ENCODE peak calls at places on chromosomes 12 and 14, in eight cellular contexts. A, R, S, Z, M, C, P and V are unnamed samples.

GRCh38 chr12:102484017-102484731 is 3.8 kb upstream of the IGF1 start:
- DNase-seq in A (peak), Z (peak), S (peak), M (no peak), C (peak), R (peak), P (peak), V (no peak)

GRCh38 chr14:67987596-67987995 is 168.0 kb downstream of the RAD51B start:
- DNase-seq in Z (peak), C (peak), P (no peak), R (no peak), M (no peak), S (peak), A (no peak), V (peak)

GRCh38 chr12:78584695-78585094 is 279.9 kb upstream of the SYT1 start:
- DNase-seq in R (no peak), S (peak), A (no peak), P (peak), Z (peak), C (peak), M (no peak), V (no peak)

GRCh38 chr12:5480953-5481300 is 49.0 kb downstream of the NTF3 start:
- DNase-seq in M (no peak), C (no peak), Z (no peak), A (no peak), S (no peak), P (no peak), R (no peak), V (no peak)

GRCh38 chr12:5305425-5305824 is 126.5 kb upstream of the NTF3 start:
- DNase-seq in A (no peak), M (peak), Z (no peak), C (no peak), S (no peak), P (no peak), R (no peak), V (no peak)

GRCh38 chr12:116955382-116956021 is 44.8 kb downstream of the FBXW8 start:
- DNase-seq in M (no peak), A (no peak), Z (peak), C (peak), S (no peak), P (peak), R (peak), V (peak)

GRCh38 chr14:91831337-91831736 is 36.0 kb downstream of the TC2N start:
- DNase-seq in Z (no peak), S (no peak), C (no peak), P (no peak), M (no peak), R (no peak), A (no peak), V (no peak)

GRCh38 chr12:110718222-110718908 is 24.3 kb downstream of the PPP1CC start:
- DNase-seq in R (no peak), Z (no peak), C (no peak), A (no peak), M (no peak), S (no peak), P (no peak), V (no peak)

GRCh38 chr12:117039891-117040309 is 59.3 kb downstream of the TESC start:
- DNase-seq in S (no peak), C (no peak), Z (no peak), A (no peak), M (peak), R (no peak), P (no peak), V (no peak)

GRCh38 chr14:22494486-22495135 is 94.4 kb downstream of the DAD1 start:
- DNase-seq in M (no peak), P (no peak), Z (no peak), R (no peak), C (no peak), A (no peak), S (no peak), V (no peak)

GRCh38 chr14:33738029-33738428 is 212.8 kb downstream of the EGLN3 start:
- DNase-seq in C (no peak), P (no peak), M (no peak), Z (no peak), R (no peak), S (no peak), A (no peak), V (no peak)

GRCh38 chr12:119412811-119413794 is 78.6 kb downstream of the CCDC60 start:
- DNase-seq in C (peak), R (no peak), A (peak), S (peak), Z (peak), P (peak), M (no peak), V (peak)

GRCh38 chr14:60736494-60736893 is 1.9 kb downstream of the MNAT1 start:
- DNase-seq in P (peak), S (peak), Z (peak), R (no peak), M (no peak), A (no peak), C (peak), V (no peak)

GRCh38 chr12:16385779-16386646 is 38.6 kb downstream of the MGST1 start:
- DNase-seq in A (no peak), Z (peak), C (peak), M (no peak), R (no peak), S (peak), P (peak), V (peak)

GRCh38 chr12:32106153-32106516 is 512 bp upstream of the BICD1 start:
- DNase-seq in Z (no peak), S (no peak), P (no peak), A (no peak), C (no peak), M (no peak), R (no peak), V (no peak)

GRCh38 chr12:27899151-27899661 is 73.3 kb downstream of the PTHLH start:
- DNase-seq in P (peak), C (peak), M (no peak), A (no peak), S (peak), R (no peak), Z (peak), V (peak)

GRCh38 chr12:109758406-109759075 is 44.9 kb downstream of the FAM222A start:
- DNase-seq in Z (no peak), A (no peak), P (no peak), C (no peak), R (peak), S (no peak), M (no peak), V (no peak)

GRCh38 chr12:98725481-98726247 is 80.6 kb downstream of the APAF1 start:
- DNase-seq in M (no peak), C (peak), A (no peak), P (peak), S (peak), Z (peak), R (no peak), V (peak)

GRCh38 chr12:105100998-105101397 is 6.5 kb upstream of the WASHC4 start:
- DNase-seq in A (no peak), R (no peak), C (peak), M (no peak), Z (peak), P (no peak), S (peak), V (no peak)

GRCh38 chr12:28869197-28869596 is 279.9 kb upstream of the FAR2 start:
- DNase-seq in P (peak), M (no peak), R (no peak), S (peak), Z (peak), A (no peak), C (peak), V (peak)

GRCh38 chr12:106179086-106179485 is 40.3 kb upstream of the NUAK1 start:
- DNase-seq in A (no peak), R (no peak), C (no peak), Z (no peak), M (no peak), S (peak), P (no peak), V (no peak)

GRCh38 chr12:84636801-84637285 is 275.8 kb downstream of the SLC6A15 start:
- DNase-seq in P (no peak), S (peak), R (no peak), M (no peak), C (no peak), Z (peak), A (no peak), V (no peak)

GRCh38 chr14:32559595-32559994 is 230.5 kb downstream of the AKAP6 start:
- DNase-seq in A (no peak), S (peak), P (no peak), Z (no peak), R (no peak), C (no peak), M (no peak), V (no peak)

GRCh38 chr12:2691340-2692111 is 103.2 kb upstream of the FKBP4 start:
- DNase-seq in A (peak), C (peak), M (peak), S (no peak), P (no peak), R (peak), Z (no peak), V (no peak)

GRCh38 chr12:6323340-6323994 is 13.0 kb downstream of the PLEKHG6 start:
- DNase-seq in R (no peak), C (peak), P (peak), Z (peak), M (peak), S (peak), A (no peak), V (peak)

GRCh38 chr12:112219195-112219594 is 93.8 kb downstream of the TRAFD1 start:
- DNase-seq in M (no peak), A (no peak), R (no peak), S (no peak), C (peak), Z (no peak), P (no peak), V (no peak)

GRCh38 chr12:132065609-132066344 is 78.3 kb downstream of the DDX51 start:
- DNase-seq in R (no peak), P (no peak), A (no peak), Z (no peak), C (no peak), S (no peak), M (no peak), V (no peak)

GRCh38 chr14:104843442-104844305 is 21.4 kb upstream of the CEP170B start:
- DNase-seq in Z (no peak), S (no peak), C (no peak), P (no peak), A (no peak), M (peak), R (no peak), V (no peak)

GRCh38 chr12:113248842-113249435 is 27.7 kb downstream of the TPCN1 start:
- DNase-seq in P (no peak), Z (no peak), M (peak), R (no peak), C (no peak), A (no peak), S (no peak), V (no peak)

GRCh38 chr12:9064201-9064814 is 51.4 kb downstream of the A2M start:
- DNase-seq in R (peak), Z (peak), S (peak), A (peak), P (peak), C (peak), M (peak), V (no peak)

GRCh38 chr14:100241279-100241678 is 2.3 kb downstream of the YY1 start:
- DNase-seq in A (no peak), M (no peak), R (no peak), Z (no peak), C (no peak), S (no peak), P (no peak), V (no peak)

DNA sequence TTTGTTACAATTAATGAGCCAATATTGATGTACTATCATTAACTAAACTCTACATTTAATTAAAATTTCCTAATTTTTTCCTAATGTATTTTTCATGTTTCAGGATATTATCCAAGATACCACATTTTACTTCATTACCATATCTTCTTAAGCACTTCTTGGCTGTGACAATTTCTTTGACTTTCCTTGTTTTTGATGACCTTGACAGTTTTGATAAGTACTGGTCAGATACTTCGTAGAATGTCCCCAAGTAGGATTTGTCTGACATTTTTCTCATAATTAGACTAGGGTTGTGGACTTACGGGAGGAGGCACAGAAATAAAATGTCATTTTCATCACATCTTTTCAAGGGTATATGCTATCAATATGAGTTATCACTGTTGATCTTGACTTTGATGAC is 700.9 kb downstream of the BCL11B start:
- DNase-seq in C (no peak), S (no peak), R (no peak), A (no peak), Z (no peak), P (no peak), M (no peak), V (no peak)
- TF ChIP-seq CTCF in C (no peak), S (no peak), R (no peak), A (no peak), Z (no peak), P (no peak), M (no peak), V (no peak)

GRCh38 chr12:38155020-38155395 is 161.6 kb upstream of the ALG10B start:
- DNase-seq in R (no peak), C (no peak), Z (no peak), M (no peak), A (no peak), S (no peak), P (no peak), V (no peak)
- H3K4me3 ChIP-seq in R (no peak), C (no peak), Z (no peak), M (no peak), A (no peak), S (no peak), P (no peak), V (no peak)

DNA sequence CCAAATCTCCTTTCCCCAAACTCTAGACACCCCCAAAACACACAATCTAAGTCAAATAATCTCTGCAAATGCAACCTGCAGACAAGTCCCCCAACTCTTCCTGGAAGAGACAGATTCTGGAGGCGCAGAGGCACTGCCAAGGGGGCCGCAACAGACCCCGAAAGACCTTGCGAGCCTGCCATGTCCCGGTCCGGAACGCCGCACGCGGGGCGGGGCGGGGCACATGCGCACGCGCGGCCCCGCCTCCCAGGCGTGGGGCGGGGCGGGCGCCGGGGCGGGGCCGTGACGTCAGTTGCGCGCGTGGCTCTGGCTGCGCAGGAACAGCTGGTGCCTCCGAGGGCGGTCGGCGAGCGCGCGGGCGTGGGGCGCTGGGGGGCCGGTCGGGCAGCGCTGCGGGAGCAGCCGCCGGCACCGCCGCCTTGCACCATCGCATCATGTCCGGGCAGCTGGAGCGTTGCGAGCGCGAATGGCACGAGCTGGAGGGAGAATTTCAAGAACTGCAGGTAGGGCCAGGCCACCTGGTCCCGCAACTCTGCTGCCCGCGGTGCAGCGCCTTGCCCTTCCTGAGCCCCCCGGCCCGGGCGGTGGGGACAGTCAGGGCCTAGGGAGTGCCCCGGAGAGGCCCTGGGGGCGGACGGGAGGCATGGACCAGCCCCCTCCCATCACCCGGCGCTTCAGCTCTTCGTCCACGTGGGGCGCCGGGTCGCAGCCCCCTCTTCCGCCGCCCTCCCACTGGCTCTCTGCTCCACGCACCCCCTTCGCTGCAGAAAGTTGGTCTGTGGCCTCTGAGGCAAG is at the start of gene TMEM120B:
- DNase-seq in A (no peak), R (peak), M (peak), S (peak), P (peak), C (peak), Z (peak), V (no peak)
- TF ChIP-seq CTCF in A (peak), R (no peak), M (no peak), S (no peak), P (peak), C (peak), Z (no peak), V (no peak)

GRCh38 chr12:53045646-53046045 is 4.2 kb upstream of the TNS2 start:
- DNase-seq in M (no peak), P (no peak), S (no peak), C (no peak), R (no peak), A (no peak), Z (no peak), V (no peak)
- H3K4me3 ChIP-seq in M (peak), P (no peak), S (peak), C (no peak), R (no peak), A (no peak), Z (no peak), V (no peak)

GRCh38 chr14:98136420-98136819 is 1135.6 kb downstream of the BCL11B start:
- DNase-seq in S (no peak), R (no peak), M (no peak), P (no peak), Z (no peak), C (no peak), A (no peak), V (no peak)

GRCh38 chr14:98140862-98141261 is 1131.1 kb downstream of the BCL11B start:
- DNase-seq in C (no peak), S (no peak), R (no peak), Z (no peak), P (no peak), M (no peak), A (no peak), V (no peak)

GRCh38 chr14:98136019-98136418 is 1136.0 kb downstream of the BCL11B start:
- DNase-seq in S (no peak), Z (no peak), R (peak), A (no peak), P (no peak), C (no peak), M (no peak), V (no peak)

GRCh38 chr14:98137626-98138025 is 1134.4 kb downstream of the BCL11B start:
- DNase-seq in R (no peak), P (no peak), S (peak), C (peak), Z (no peak), M (no peak), A (no peak), V (no peak)

DNA sequence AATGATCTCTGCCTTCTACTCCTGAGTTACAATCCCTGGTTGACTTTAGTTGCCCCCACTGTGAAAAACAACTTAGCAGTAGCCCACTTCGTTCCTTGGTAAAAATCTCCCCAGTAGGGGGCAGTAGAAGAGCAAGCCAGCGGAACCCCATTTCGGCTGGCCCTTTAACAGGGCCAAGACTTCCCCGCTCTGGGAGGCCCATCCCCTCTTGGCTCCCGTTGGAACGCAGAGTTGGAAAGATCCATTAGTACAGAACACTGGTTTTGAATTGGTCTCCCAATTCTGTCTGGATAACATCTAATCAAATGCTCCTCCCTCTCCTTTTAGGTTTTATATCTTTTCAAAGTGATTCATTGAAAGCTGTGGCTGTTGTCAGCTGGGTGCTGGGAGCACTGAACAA is 1133.3 kb downstream of the BCL11B start:
- DNase-seq in C (peak), S (peak), M (no peak), R (peak), Z (no peak), A (no peak), P (peak), V (no peak)
- TF ChIP-seq CTCF in C (peak), S (peak), M (peak), R (peak), Z (no peak), A (peak), P (peak), V (peak)

GRCh38 chr12:49256274-49256637 is 8.6 kb upstream of the TUBA1C start:
- DNase-seq in A (no peak), M (no peak), R (no peak), Z (no peak), C (no peak), P (no peak), S (no peak), V (no peak)
- H3K4me3 ChIP-seq in A (no peak), M (no peak), R (no peak), Z (no peak), C (no peak), P (no peak), S (no peak), V (no peak)

DNA sequence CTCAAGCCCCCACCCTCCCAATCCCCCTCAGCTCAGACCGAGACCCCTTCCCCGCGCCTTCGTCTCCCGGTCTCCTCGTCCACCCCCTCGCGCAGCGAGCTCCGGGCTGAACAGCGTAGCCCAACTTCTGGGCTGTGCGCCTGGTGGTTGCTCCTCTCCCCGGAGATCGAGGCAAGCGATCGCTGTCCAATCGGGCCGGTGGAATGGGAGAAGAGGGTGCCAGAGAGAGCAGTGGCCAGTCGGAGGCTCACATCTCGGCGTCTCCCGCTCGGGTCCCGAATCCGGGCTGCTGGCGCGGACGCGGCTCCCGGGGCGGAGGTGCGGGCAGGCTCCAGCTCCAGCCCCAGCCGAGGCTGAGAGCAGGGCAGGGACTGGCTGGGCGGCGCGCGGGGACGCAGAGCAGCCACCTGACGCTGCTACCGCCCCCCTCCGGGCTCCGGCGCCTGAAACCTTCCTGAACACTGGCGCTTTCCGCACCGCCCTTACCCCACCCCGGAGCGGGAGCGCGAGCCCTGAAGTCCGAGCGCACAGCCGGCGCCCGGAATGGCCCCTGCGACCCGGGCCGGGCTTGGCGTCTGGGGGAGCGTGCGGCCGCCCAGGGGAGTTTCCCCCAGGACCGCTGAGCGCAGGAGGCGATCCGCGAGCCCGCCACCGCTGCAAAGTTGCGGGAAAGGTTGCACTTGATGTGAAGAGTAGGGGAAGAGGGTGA is 508 bp upstream of the KCNH5 start:
- DNase-seq in M (no peak), P (peak), R (no peak), S (peak), C (no peak), A (no peak), Z (peak), V (no peak)
- TF ChIP-seq CTCF in M (no peak), P (no peak), R (no peak), S (no peak), C (peak), A (no peak), Z (no peak), V (no peak)